ENCODE peak calls at places on chromosome X, in four cellular contexts. One of them, this sample, is unnamed.
A peak's percentile ranks its signal among the peaks of the same experiment; 100 is the strongest.

GRCh38 chrX:79369871-79370270 is 2.7 kb upstream of the ITM2A start:
- DNase-seq in astrocyte of the spinal cord: no peak
- DNase-seq in choroid plexus epithelial cell: no peak
- DNase-seq in lower lobe of right lung: no peak
- DNase-seq in this sample: no peak

GRCh38 chrX:70452143-70452733 is 7.6 kb downstream of the DLG3 start:
- DNase-seq in astrocyte of the spinal cord: no peak
- DNase-seq in choroid plexus epithelial cell: peak; percentile 30
- DNase-seq in lower lobe of right lung: peak; percentile 60
- DNase-seq in this sample: no peak

GRCh38 chrX:101639583-101639982 is 20.1 kb downstream of the ARMCX2 start:
- DNase-seq in astrocyte of the spinal cord: no peak
- DNase-seq in choroid plexus epithelial cell: no peak
- DNase-seq in lower lobe of right lung: no peak
- DNase-seq in this sample: no peak

GRCh38 chrX:20066968-20067708 is 49.6 kb downstream of the MAP7D2 start:
- DNase-seq in astrocyte of the spinal cord: peak; percentile 66
- DNase-seq in choroid plexus epithelial cell: peak; percentile 81
- DNase-seq in lower lobe of right lung: no peak
- DNase-seq in this sample: no peak

GRCh38 chrX:102546818-102547493 is 30.4 kb upstream of the TMSB15A start:
- DNase-seq in astrocyte of the spinal cord: no peak
- DNase-seq in choroid plexus epithelial cell: no peak
- DNase-seq in lower lobe of right lung: no peak
- DNase-seq in this sample: no peak

GRCh38 chrX:105461013-105461412 is 240.5 kb upstream of the TEX13A start:
- DNase-seq in astrocyte of the spinal cord: no peak
- DNase-seq in choroid plexus epithelial cell: peak; percentile 26
- DNase-seq in lower lobe of right lung: no peak
- DNase-seq in this sample: no peak

GRCh38 chrX:115898382-115899001 is 272.1 kb upstream of the AGTR2 start:
- DNase-seq in astrocyte of the spinal cord: peak; percentile 35
- DNase-seq in choroid plexus epithelial cell: peak; percentile 1
- DNase-seq in lower lobe of right lung: no peak
- DNase-seq in this sample: peak; percentile 57

GRCh38 chrX:49260221-49260985 is 4.1 kb downstream of the FOXP3 start:
- DNase-seq in astrocyte of the spinal cord: no peak
- DNase-seq in choroid plexus epithelial cell: no peak
- DNase-seq in lower lobe of right lung: no peak
- DNase-seq in this sample: no peak

GRCh38 chrX:103792916-103793540 is 16.4 kb downstream of the PLP1 start:
- DNase-seq in astrocyte of the spinal cord: peak; percentile 55
- DNase-seq in choroid plexus epithelial cell: peak; percentile 69
- DNase-seq in lower lobe of right lung: no peak
- DNase-seq in this sample: no peak

GRCh38 chrX:131746491-131746968 is 202.7 kb downstream of the OR13H1 start:
- DNase-seq in astrocyte of the spinal cord: peak; percentile 88
- DNase-seq in choroid plexus epithelial cell: no peak
- DNase-seq in lower lobe of right lung: no peak
- DNase-seq in this sample: peak; percentile 79

GRCh38 chrX:44330227-44330626 is 13.2 kb downstream of the EFHC2 start:
- DNase-seq in astrocyte of the spinal cord: no peak
- DNase-seq in choroid plexus epithelial cell: no peak
- DNase-seq in lower lobe of right lung: no peak
- DNase-seq in this sample: no peak

GRCh38 chrX:125651426-125651825 is 331.8 kb downstream of the TEX13C start:
- DNase-seq in astrocyte of the spinal cord: peak; percentile 38
- DNase-seq in choroid plexus epithelial cell: no peak
- DNase-seq in lower lobe of right lung: no peak
- DNase-seq in this sample: no peak

GRCh38 chrX:35842657-35843056 is 44.5 kb downstream of the MAGEB16 start:
- DNase-seq in astrocyte of the spinal cord: no peak
- DNase-seq in choroid plexus epithelial cell: no peak
- DNase-seq in lower lobe of right lung: no peak
- DNase-seq in this sample: no peak

GRCh38 chrX:74613350-74614192 is 853 bp downstream of the RLIM start:
- DNase-seq in astrocyte of the spinal cord: peak; percentile 32
- DNase-seq in choroid plexus epithelial cell: peak; percentile 46
- DNase-seq in lower lobe of right lung: peak; percentile 33
- DNase-seq in this sample: no peak

GRCh38 chrX:148500428-148501120 is at the start of gene AFF2:
- DNase-seq in astrocyte of the spinal cord: peak; percentile 10
- DNase-seq in choroid plexus epithelial cell: peak; percentile 5
- DNase-seq in lower lobe of right lung: peak; percentile 49
- DNase-seq in this sample: no peak

GRCh38 chrX:43357741-43358140 is 298.4 kb upstream of the MAOA start:
- DNase-seq in astrocyte of the spinal cord: no peak
- DNase-seq in choroid plexus epithelial cell: no peak
- DNase-seq in lower lobe of right lung: no peak
- DNase-seq in this sample: no peak

GRCh38 chrX:74286950-74287349 is 17.0 kb upstream of the ZCCHC13 start:
- DNase-seq in astrocyte of the spinal cord: peak; percentile 32
- DNase-seq in choroid plexus epithelial cell: peak; percentile 79
- DNase-seq in lower lobe of right lung: no peak
- DNase-seq in this sample: no peak

GRCh38 chrX:262391-262909 is 18.7 kb upstream of the PLCXD1 start:
- DNase-seq in astrocyte of the spinal cord: no peak
- DNase-seq in choroid plexus epithelial cell: no peak
- DNase-seq in lower lobe of right lung: peak; percentile 48
- DNase-seq in this sample: no peak

GRCh38 chrX:10240918-10241317 is 84.1 kb downstream of the CLCN4 start:
- DNase-seq in astrocyte of the spinal cord: peak; percentile 73
- DNase-seq in choroid plexus epithelial cell: peak; percentile 74
- DNase-seq in lower lobe of right lung: no peak
- DNase-seq in this sample: no peak

GRCh38 chrX:150692837-150693781 is at the start of gene MTMR1:
- DNase-seq in astrocyte of the spinal cord: no peak
- DNase-seq in choroid plexus epithelial cell: no peak
- DNase-seq in lower lobe of right lung: peak; percentile 48
- DNase-seq in this sample: no peak

GRCh38 chrX:75522565-75523411 is at the start of gene ZDHHC15:
- DNase-seq in astrocyte of the spinal cord: peak; percentile 35
- DNase-seq in choroid plexus epithelial cell: peak; percentile 0
- DNase-seq in lower lobe of right lung: peak; percentile 67
- DNase-seq in this sample: no peak

GRCh38 chrX:53288173-53288572 is 6.8 kb upstream of the IQSEC2 start:
- DNase-seq in astrocyte of the spinal cord: peak; percentile 23
- DNase-seq in choroid plexus epithelial cell: no peak
- DNase-seq in lower lobe of right lung: peak; percentile 53
- DNase-seq in this sample: no peak

GRCh38 chrX:1591102-1591862 is at the start of gene AKAP17A:
- DNase-seq in astrocyte of the spinal cord: peak; percentile 94
- DNase-seq in choroid plexus epithelial cell: peak; percentile 94
- DNase-seq in lower lobe of right lung: peak; percentile 95
- DNase-seq in this sample: peak; percentile 79

GRCh38 chrX:118571829-118572228 is 76.2 kb downstream of the DOCK11 start:
- DNase-seq in astrocyte of the spinal cord: no peak
- DNase-seq in choroid plexus epithelial cell: peak; percentile 12
- DNase-seq in lower lobe of right lung: peak; percentile 43
- DNase-seq in this sample: no peak

GRCh38 chrX:107713205-107714195 is 62.1 kb downstream of the TSC22D3 start:
- DNase-seq in astrocyte of the spinal cord: no peak
- DNase-seq in choroid plexus epithelial cell: peak; percentile 36
- DNase-seq in lower lobe of right lung: no peak
- DNase-seq in this sample: no peak

GRCh38 chrX:101764538-101764937 is 104.9 kb upstream of the ARMCX2 start:
- DNase-seq in astrocyte of the spinal cord: no peak
- DNase-seq in choroid plexus epithelial cell: peak; percentile 3
- DNase-seq in lower lobe of right lung: no peak
- DNase-seq in this sample: no peak

GRCh38 chrX:131572372-131573014 is 28.6 kb downstream of the OR13H1 start:
- DNase-seq in astrocyte of the spinal cord: peak; percentile 56
- DNase-seq in choroid plexus epithelial cell: no peak
- DNase-seq in lower lobe of right lung: no peak
- DNase-seq in this sample: no peak

GRCh38 chrX:119617511-119618164 is 11.4 kb upstream of the NKRF start:
- DNase-seq in astrocyte of the spinal cord: no peak
- DNase-seq in choroid plexus epithelial cell: no peak
- DNase-seq in lower lobe of right lung: no peak
- DNase-seq in this sample: no peak

GRCh38 chrX:41512394-41512793 is 65.3 kb downstream of the NYX start:
- DNase-seq in astrocyte of the spinal cord: no peak
- DNase-seq in choroid plexus epithelial cell: no peak
- DNase-seq in lower lobe of right lung: no peak
- DNase-seq in this sample: no peak

GRCh38 chrX:24838624-24839023 is 144.9 kb downstream of the POLA1 start:
- DNase-seq in astrocyte of the spinal cord: peak; percentile 50
- DNase-seq in choroid plexus epithelial cell: peak; percentile 62
- DNase-seq in lower lobe of right lung: no peak
- DNase-seq in this sample: no peak

GRCh38 chrX:53440631-53441517 is 6.7 kb upstream of the HSD17B10 start:
- DNase-seq in astrocyte of the spinal cord: peak; percentile 58
- DNase-seq in choroid plexus epithelial cell: peak; percentile 24
- DNase-seq in lower lobe of right lung: peak; percentile 63
- DNase-seq in this sample: peak; percentile 71

GRCh38 chrX:46770817-46771163 is 11.9 kb upstream of the SLC9A7 start:
- DNase-seq in astrocyte of the spinal cord: peak; percentile 83
- DNase-seq in choroid plexus epithelial cell: peak; percentile 88
- DNase-seq in lower lobe of right lung: no peak
- DNase-seq in this sample: no peak

GRCh38 chrX:17474892-17475291 is 99.9 kb downstream of the NHS start:
- DNase-seq in astrocyte of the spinal cord: peak; percentile 46
- DNase-seq in choroid plexus epithelial cell: peak; percentile 15
- DNase-seq in lower lobe of right lung: no peak
- DNase-seq in this sample: no peak

GRCh38 chrX:39163585-39163984 is 362.3 kb downstream of the MID1IP1 start:
- DNase-seq in astrocyte of the spinal cord: no peak
- DNase-seq in choroid plexus epithelial cell: no peak
- DNase-seq in lower lobe of right lung: no peak
- DNase-seq in this sample: no peak

GRCh38 chrX:39161856-39162255 is 360.6 kb downstream of the MID1IP1 start:
- DNase-seq in astrocyte of the spinal cord: no peak
- DNase-seq in choroid plexus epithelial cell: no peak
- DNase-seq in lower lobe of right lung: no peak
- DNase-seq in this sample: no peak

GRCh38 chrX:39165185-39165584 is 363.9 kb downstream of the MID1IP1 start:
- DNase-seq in astrocyte of the spinal cord: no peak
- DNase-seq in choroid plexus epithelial cell: no peak
- DNase-seq in lower lobe of right lung: no peak
- DNase-seq in this sample: no peak

GRCh38 chrX:39164212-39164611 is 363.0 kb downstream of the MID1IP1 start:
- DNase-seq in astrocyte of the spinal cord: no peak
- DNase-seq in choroid plexus epithelial cell: no peak
- DNase-seq in lower lobe of right lung: no peak
- DNase-seq in this sample: no peak

DNA sequence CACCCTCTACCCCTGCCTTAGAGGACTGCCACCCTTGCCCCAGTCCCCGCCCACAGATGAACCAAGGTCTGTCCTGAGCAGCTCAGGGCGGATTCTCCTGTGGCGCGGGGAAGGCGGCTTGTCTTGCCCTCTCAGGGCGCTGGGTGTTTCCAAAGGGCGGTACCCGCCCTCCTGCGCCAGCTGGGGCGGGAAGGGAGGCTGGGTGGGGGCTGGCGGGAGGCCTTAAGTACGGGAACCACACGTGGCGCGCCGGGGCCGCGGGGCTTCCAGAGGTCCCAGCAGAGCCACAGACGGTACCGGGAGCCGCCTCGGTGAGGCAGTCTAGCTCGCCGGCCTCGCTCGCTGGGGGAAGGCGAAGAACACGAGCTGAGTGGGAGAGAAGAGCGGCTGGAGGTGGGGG is 361.1 kb downstream of the MID1IP1 start:
- DNase-seq in astrocyte of the spinal cord: no peak
- DNase-seq in choroid plexus epithelial cell: no peak
- DNase-seq in lower lobe of right lung: peak; percentile 53
- DNase-seq in this sample: no peak
- TF ChIP-seq CTCF in astrocyte of the spinal cord: no peak
- TF ChIP-seq CTCF in choroid plexus epithelial cell: no peak
- TF ChIP-seq CTCF in lower lobe of right lung: peak; percentile 23
- TF ChIP-seq CTCF in this sample: no peak

GRCh38 chrX:11254417-11255109 is 38.6 kb upstream of the AMELX start:
- DNase-seq in astrocyte of the spinal cord: no peak
- DNase-seq in choroid plexus epithelial cell: no peak
- DNase-seq in lower lobe of right lung: no peak
- DNase-seq in this sample: no peak
- TF ChIP-seq CTCF in astrocyte of the spinal cord: no peak
- TF ChIP-seq CTCF in choroid plexus epithelial cell: no peak
- TF ChIP-seq CTCF in lower lobe of right lung: no peak
- TF ChIP-seq CTCF in this sample: no peak

DNA sequence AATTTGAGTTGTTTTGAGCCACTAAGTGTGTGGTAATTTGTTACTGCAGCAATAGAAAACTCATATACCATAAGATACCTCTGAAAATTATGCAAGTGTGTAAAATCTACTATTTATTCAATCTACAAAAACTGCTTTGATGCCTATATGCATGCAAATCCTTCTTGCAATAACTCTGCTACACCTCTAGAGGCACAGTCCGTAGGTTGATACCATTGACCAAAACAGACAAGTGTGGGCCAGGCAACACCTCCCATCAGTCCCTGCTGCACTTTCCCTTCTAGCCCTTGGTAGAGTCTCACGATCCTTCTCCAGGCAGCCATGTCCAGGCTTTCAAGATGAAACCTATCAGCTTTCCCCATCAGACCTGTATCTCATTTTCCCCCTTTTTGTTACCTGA is 48.8 kb upstream of the FAM9A start:
- DNase-seq in astrocyte of the spinal cord: no peak
- DNase-seq in choroid plexus epithelial cell: no peak
- DNase-seq in lower lobe of right lung: no peak
- DNase-seq in this sample: no peak
- TF ChIP-seq CTCF in astrocyte of the spinal cord: peak; percentile 19
- TF ChIP-seq CTCF in choroid plexus epithelial cell: peak; percentile 29
- TF ChIP-seq CTCF in lower lobe of right lung: no peak
- TF ChIP-seq CTCF in this sample: no peak

DNA sequence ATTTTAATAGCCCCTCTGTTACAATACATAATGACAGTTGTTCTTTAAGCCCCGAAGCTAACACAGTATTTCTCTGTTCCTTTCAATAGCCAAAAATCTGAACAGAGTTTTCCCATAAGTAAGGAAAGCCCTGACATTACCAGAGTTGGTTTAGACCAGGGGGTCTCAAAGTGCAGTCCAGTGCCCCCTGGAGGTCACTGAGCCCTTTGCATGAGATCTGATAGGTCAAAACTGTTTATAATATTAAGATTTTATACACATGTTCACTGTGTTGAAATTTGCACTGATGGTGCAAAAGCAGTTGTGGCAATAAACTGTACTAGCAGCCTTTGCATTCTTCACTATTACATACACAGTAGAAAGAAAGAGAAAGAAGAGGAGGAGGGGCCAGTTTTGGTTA is 177.1 kb downstream of the SPANXN3 start:
- DNase-seq in astrocyte of the spinal cord: no peak
- DNase-seq in choroid plexus epithelial cell: no peak
- DNase-seq in lower lobe of right lung: no peak
- DNase-seq in this sample: no peak
- TF ChIP-seq CTCF in astrocyte of the spinal cord: no peak
- TF ChIP-seq CTCF in choroid plexus epithelial cell: no peak
- TF ChIP-seq CTCF in lower lobe of right lung: no peak
- TF ChIP-seq CTCF in this sample: no peak

DNA sequence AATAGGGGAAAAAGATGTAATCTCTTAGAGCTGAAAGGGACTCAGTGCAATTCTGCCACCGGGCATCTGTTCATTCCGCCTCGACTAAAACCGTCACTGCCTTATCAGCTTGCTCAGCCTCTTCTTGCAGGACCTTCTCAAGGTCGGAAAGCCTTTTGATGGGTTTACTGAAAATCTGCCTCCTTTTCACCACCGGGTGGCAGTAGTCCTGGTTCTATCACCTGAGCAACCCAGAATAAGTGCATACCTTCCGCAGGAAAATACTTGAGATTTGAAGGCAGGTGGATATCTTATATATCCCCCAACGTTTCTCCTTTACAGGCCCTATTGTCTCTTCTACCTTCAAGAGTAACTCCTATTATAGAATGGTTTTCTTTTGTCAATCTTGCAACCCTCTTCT is 103.4 kb upstream of the PAK3 start:
- DNase-seq in astrocyte of the spinal cord: peak; percentile 27
- DNase-seq in choroid plexus epithelial cell: peak; percentile 9
- DNase-seq in lower lobe of right lung: no peak
- DNase-seq in this sample: no peak
- TF ChIP-seq CTCF in astrocyte of the spinal cord: peak; percentile 55
- TF ChIP-seq CTCF in choroid plexus epithelial cell: peak; percentile 36
- TF ChIP-seq CTCF in lower lobe of right lung: peak; percentile 14
- TF ChIP-seq CTCF in this sample: no peak

This sample was measured in omental fat pad.